ENCODE peak calls at places on chromosomes 6 and 20, in nine cellular contexts. M is PC-3, Z is tibial nerve, K is fibroblast of mammary gland, D is HCT116, P is WTC11, Y is AG10803, T is omental fat pad, I is mesothelial cell of epicardium. S is an unnamed sample.

GRCh38 chr6:56756791-56757582 is 114.3 kb upstream of the DST start:
- DNase-seq in I (no peak), D (no peak), Y (no peak), P (no peak), Z (no peak), K (no peak), M (no peak), T (no peak), S (no peak)

GRCh38 chr6:129849456-129849855 is 11.7 kb downstream of the TMEM244 start:
- DNase-seq in Y (peak), P (no peak), K (peak), I (no peak), Z (no peak), M (peak), T (no peak), D (peak), S (no peak)

GRCh38 chr6:156828280-156828703 is 51.1 kb downstream of the ARID1B start:
- DNase-seq in I (no peak), T (no peak), Y (peak), D (peak), K (peak), P (no peak), M (peak), Z (no peak), S (no peak)

GRCh38 chr20:38355161-38356012 is 9.1 kb downstream of the LBP start:
- DNase-seq in T (no peak), D (no peak), I (no peak), Y (no peak), M (no peak), K (no peak), Z (no peak), P (peak), S (no peak)

GRCh38 chr20:37336369-37337207 is 9.4 kb upstream of the SRC start:
- DNase-seq in T (no peak), Z (no peak), I (no peak), K (peak), Y (peak), P (peak), M (no peak), D (no peak), S (peak)

GRCh38 chr6:5514353-5514752 is 253.0 kb downstream of the FARS2 start:
- DNase-seq in Z (no peak), I (no peak), Y (no peak), D (no peak), K (no peak), T (no peak), M (no peak), P (no peak), S (no peak)

GRCh38 chr6:127520061-127520460 is 926 bp upstream of the MTCL3 start:
- DNase-seq in T (no peak), Y (no peak), I (no peak), D (no peak), P (no peak), M (no peak), Z (no peak), K (peak), S (no peak)

GRCh38 chr6:155103816-155104366 is 108.8 kb downstream of the TIAM2 start:
- DNase-seq in K (peak), I (no peak), T (no peak), Y (peak), M (no peak), D (no peak), P (no peak), Z (no peak), S (no peak)

GRCh38 chr6:156832166-156832743 is 55.1 kb downstream of the ARID1B start:
- DNase-seq in P (no peak), M (peak), T (no peak), I (no peak), K (peak), D (peak), Y (peak), Z (no peak), S (no peak)

GRCh38 chr6:79453558-79454042 is 83.6 kb downstream of the LCA5 start:
- DNase-seq in M (no peak), Y (peak), I (no peak), P (no peak), T (no peak), D (no peak), Z (no peak), K (peak), S (peak)

GRCh38 chr6:44646355-44646754 is 258.8 kb downstream of the CDC5L start:
- DNase-seq in I (no peak), T (peak), K (peak), P (no peak), D (no peak), Y (peak), Z (no peak), M (no peak), S (no peak)

GRCh38 chr6:138765896-138766487 is 7.6 kb upstream of the CCDC28A start:
- DNase-seq in P (no peak), M (peak), Y (peak), T (no peak), K (peak), D (peak), Z (no peak), I (no peak), S (no peak)

GRCh38 chr20:57594092-57594911 is 25.9 kb downstream of the ZBP1 start:
- DNase-seq in Y (peak), D (peak), T (peak), M (peak), Z (no peak), P (peak), K (peak), I (peak), S (no peak)

GRCh38 chr6:20409427-20409971 is 7.8 kb downstream of the E2F3 start:
- DNase-seq in P (no peak), M (no peak), K (no peak), D (no peak), T (no peak), Z (no peak), I (no peak), Y (no peak), S (no peak)

GRCh38 chr6:111011360-111012142 is 29.7 kb downstream of the RPF2 start:
- DNase-seq in D (peak), Z (no peak), T (no peak), K (peak), M (peak), I (no peak), Y (peak), P (no peak), S (peak)

GRCh38 chr6:36977470-36977941 is 8.5 kb downstream of the MTCH1 start:
- DNase-seq in I (no peak), P (peak), Y (no peak), Z (no peak), M (no peak), K (peak), D (no peak), T (no peak), S (no peak)

GRCh38 chr20:33915726-33916331 is 77.9 kb upstream of the RALY start:
- DNase-seq in K (no peak), I (no peak), T (no peak), D (peak), P (peak), Y (no peak), Z (no peak), M (peak), S (no peak)

GRCh38 chr6:87237804-87238203 is 82.4 kb downstream of the ZNF292 start:
- DNase-seq in Z (no peak), M (peak), P (no peak), T (no peak), K (peak), Y (peak), D (peak), I (no peak), S (no peak)

GRCh38 chr6:30219244-30219643 is 6.0 kb upstream of the TRIM26 start:
- DNase-seq in P (peak), K (peak), T (no peak), I (no peak), Y (peak), M (peak), Z (no peak), D (no peak), S (peak)

GRCh38 chr6:40328376-40328987 is 258.7 kb downstream of the LRFN2 start:
- DNase-seq in K (no peak), M (peak), Z (no peak), P (peak), T (no peak), D (peak), Y (no peak), I (no peak), S (no peak)

GRCh38 chr20:47150403-47151152 is 205.9 kb downstream of the ZMYND8 start:
- DNase-seq in Z (peak), T (no peak), P (peak), Y (peak), I (no peak), D (peak), K (peak), M (peak), S (peak)

GRCh38 chr20:62876441-62876825 is 14.8 kb upstream of the TCFL5 start:
- DNase-seq in D (no peak), Y (no peak), I (no peak), T (no peak), M (no peak), K (no peak), Z (no peak), P (no peak), S (no peak)

GRCh38 chr6:46967950-46968349 is 46.2 kb upstream of the ADGRF5 start:
- DNase-seq in K (no peak), P (no peak), M (peak), T (no peak), D (no peak), I (no peak), Y (no peak), Z (no peak), S (no peak)

GRCh38 chr20:63024573-63025392 is 18.0 kb upstream of the BHLHE23 start:
- DNase-seq in Z (no peak), P (peak), D (no peak), T (no peak), Y (no peak), M (no peak), K (no peak), I (no peak), S (no peak)

GRCh38 chr6:21885532-21886089 is 292.1 kb downstream of the SOX4 start:
- DNase-seq in K (peak), Y (peak), T (no peak), I (no peak), P (no peak), D (no peak), Z (peak), M (peak), S (peak)

GRCh38 chr6:125906158-125906998 is 50.2 kb upstream of the HINT3 start:
- DNase-seq in P (peak), K (peak), Z (no peak), D (peak), I (no peak), Y (peak), T (no peak), M (peak), S (no peak)

GRCh38 chr20:8313073-8313472 is 181.0 kb downstream of the PLCB1 start:
- DNase-seq in I (no peak), Y (no peak), Z (no peak), D (no peak), K (no peak), P (no peak), T (no peak), M (no peak), S (no peak)

DNA sequence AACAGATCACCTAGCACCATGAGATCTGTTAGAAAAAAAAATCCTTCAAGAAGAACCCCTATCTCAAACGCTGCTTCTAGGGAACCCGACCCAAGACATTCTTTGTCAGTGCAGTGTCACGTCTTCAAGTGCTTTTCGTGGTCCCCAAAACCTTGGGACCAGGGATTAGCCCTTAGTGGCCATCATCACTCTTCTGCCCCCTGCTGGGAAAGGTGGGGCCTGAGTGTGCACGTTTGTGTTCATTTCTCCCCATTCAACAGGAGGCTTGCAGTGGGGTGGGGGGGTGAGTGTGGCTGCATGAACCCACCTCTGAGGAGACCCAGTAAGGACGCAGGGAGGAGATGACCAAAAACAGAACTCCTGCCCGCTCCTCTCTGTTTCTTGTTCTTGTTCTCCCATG is 218.2 kb upstream of the RNF24 start:
- DNase-seq in Y (no peak), K (no peak), I (no peak), T (no peak), M (no peak), D (no peak), P (no peak), Z (no peak), S (no peak)
- TF ChIP-seq CTCF in Y (peak), K (peak), I (no peak), T (no peak), M (peak), D (no peak), P (no peak), Z (no peak), S (no peak)

GRCh38 chr20:56187791-56188190 is 60.7 kb upstream of the MC3R start:
- DNase-seq in I (no peak), Z (no peak), Y (peak), P (no peak), D (no peak), K (no peak), M (peak), T (no peak), S (no peak)
- TF ChIP-seq CTCF in I (no peak), Z (peak), Y (peak), P (no peak), D (no peak), K (no peak), M (peak), T (no peak), S (no peak)

GRCh38 chr6:63573140-63573898 is 1.0 kb downstream of the LOC128125822 start:
- DNase-seq in K (peak), Z (peak), I (peak), D (peak), Y (peak), T (peak), M (peak), P (peak), S (peak)

GRCh38 chr6:63573899-63574553 is 1.7 kb downstream of the LOC128125822 start:
- DNase-seq in Y (peak), K (peak), M (peak), T (no peak), P (peak), I (no peak), Z (no peak), D (peak), S (peak)

GRCh38 chr6:63576147-63576772 is 4.0 kb downstream of the LOC128125822 start:
- DNase-seq in P (no peak), M (no peak), Y (no peak), D (no peak), Z (no peak), I (no peak), K (no peak), T (no peak), S (no peak)

GRCh38 chr6:63572733-63573139 is 456 bp downstream of the LOC128125822 start:
- DNase-seq in Y (peak), Z (no peak), P (no peak), M (no peak), I (peak), K (no peak), D (no peak), T (no peak), S (no peak)

DNA sequence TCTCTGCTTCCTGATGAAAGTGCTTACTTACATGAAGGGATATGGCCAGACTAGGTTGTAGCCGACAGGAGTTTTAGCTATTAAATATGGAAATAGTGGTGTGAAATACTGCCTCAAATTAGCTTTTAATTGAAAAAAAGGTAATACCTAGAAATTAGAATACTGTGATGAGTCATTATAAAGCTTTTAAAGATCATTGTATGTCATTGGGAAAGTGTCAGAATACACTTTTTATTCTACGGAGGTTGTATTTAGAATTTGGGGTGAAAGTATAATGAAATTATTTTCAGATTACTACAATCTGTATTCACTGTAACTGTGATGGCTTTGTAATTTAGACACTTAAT is 2.2 kb downstream of the LOC128125822 start:
- DNase-seq in D (no peak), I (no peak), T (no peak), K (no peak), Z (no peak), Y (no peak), M (no peak), P (no peak), S (no peak)
- TF ChIP-seq CTCF in D (no peak), I (no peak), T (no peak), K (no peak), Z (no peak), Y (no peak), M (no peak), P (peak), S (no peak)

GRCh38 chr6:143726015-143726647 is 48.4 kb downstream of the PHACTR2 start:
- DNase-seq in T (no peak), D (no peak), Z (no peak), K (no peak), Y (no peak), M (no peak), I (no peak), P (no peak), S (no peak)
- TF ChIP-seq CTCF in T (no peak), D (no peak), Z (no peak), K (no peak), Y (no peak), M (no peak), I (no peak), P (no peak), S (no peak)

DNA sequence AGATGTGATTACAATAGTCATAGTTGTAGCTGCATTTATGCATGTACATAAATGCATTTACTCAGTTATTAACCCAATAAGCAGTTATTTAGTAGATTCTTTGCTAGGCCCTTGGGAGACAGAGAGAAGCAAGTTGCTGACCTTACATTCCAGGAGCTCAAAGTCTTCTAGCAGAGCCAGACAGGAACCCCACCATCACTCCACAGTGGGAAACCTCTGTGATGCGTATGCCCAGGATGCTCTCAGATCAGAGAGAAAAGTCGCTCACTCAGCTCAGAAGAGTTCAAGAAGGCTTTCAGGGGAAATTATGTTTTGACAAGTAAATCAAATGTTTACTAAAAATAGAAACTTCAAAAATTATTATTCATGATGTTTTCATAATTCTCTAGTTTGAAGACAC is 146.3 kb upstream of the EXOC2 start:
- DNase-seq in Z (no peak), T (no peak), K (no peak), M (no peak), P (no peak), I (no peak), D (no peak), Y (no peak), S (no peak)
- TF ChIP-seq CTCF in Z (no peak), T (no peak), K (no peak), M (no peak), P (no peak), I (no peak), D (no peak), Y (no peak), S (no peak)

DNA sequence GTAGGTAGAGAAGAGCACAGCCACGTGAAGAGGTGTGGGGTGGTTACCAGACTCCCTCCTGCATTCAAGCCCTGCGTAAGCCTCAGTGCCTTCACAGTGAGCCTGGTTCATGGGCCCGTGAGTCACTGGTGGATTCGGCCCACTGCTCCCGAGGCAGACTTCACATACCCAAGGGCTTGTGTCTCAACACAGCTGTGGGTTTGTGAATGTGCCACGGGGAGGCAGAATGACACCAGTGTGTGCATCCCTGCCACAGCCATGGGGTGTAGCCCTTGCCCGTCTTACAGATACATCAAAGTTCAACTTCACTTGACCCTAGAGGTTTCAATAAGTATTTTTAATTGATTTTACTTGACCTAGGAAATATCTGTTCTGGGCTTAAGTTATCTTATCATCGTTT is 108.5 kb downstream of the MAP3K4 start:
- DNase-seq in Z (no peak), K (no peak), M (no peak), P (no peak), I (no peak), Y (no peak), D (no peak), T (no peak), S (no peak)
- TF ChIP-seq CTCF in Z (no peak), K (no peak), M (no peak), P (no peak), I (no peak), Y (peak), D (no peak), T (no peak), S (no peak)

GRCh38 chr6:150680510-150680909 is 80.8 kb downstream of the PLEKHG1 start:
- DNase-seq in T (no peak), M (no peak), Z (no peak), K (no peak), P (no peak), I (no peak), D (no peak), Y (no peak), S (no peak)
- TF ChIP-seq CTCF in T (no peak), M (no peak), Z (no peak), K (no peak), P (no peak), I (no peak), D (no peak), Y (no peak), S (no peak)

DNA sequence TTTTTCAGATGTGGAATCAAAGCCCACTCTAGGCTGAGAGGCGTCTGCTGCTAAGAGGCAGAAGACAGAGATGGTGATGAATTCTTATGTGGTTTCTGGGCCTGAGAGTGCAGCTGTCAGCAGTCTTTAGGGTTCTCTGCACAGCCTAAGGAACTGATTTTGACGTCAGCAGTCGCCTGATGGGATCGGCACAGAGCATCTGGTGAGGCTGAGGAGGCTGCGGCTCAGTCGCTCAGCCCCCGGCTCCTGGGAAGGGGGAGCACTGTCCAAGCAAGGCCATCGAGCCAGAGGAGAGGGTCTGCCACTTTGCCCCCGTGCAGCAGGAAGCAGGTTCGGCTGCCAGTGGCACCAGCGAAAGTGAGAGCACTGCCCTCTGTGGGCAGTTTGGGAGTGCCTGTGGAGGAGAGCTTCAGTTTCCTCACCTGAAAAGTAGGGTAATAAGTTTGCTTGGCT is 92.5 kb downstream of the TCP11 start:
- DNase-seq in M (no peak), K (peak), T (no peak), P (peak), D (no peak), Z (no peak), I (no peak), Y (peak), S (peak)
- TF ChIP-seq CTCF in M (peak), K (peak), T (no peak), P (no peak), D (no peak), Z (peak), I (no peak), Y (peak), S (no peak)

DNA sequence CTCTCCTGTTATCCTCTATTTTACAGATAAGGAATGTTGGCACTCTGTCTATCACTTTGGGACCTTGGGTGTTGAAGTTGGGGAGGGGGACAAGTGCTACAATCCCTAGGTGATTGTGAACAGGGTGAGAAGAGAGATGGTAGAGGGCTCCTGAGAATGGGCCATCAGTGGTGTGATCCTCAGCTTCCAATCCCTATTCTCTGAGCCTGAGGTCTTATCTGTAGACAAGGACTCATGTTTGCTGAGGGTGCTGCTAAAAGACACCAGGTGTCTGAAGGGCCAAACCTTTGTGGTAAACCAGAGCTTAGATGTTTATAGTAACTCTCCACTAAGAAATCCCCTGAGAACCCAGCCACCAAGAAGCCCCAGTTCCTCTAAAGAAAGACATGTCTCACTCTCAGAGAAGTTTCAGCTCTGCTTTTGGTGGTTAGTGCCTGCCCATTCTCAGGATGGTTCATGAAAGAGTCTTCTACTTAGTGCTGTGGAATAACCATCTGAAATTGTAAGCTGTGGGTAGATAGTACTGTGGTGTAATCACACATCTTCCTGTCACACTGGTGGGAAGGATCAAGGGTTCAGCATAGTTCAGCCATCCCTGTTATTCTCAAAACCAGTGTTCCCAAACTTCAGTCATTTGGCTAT is 58.2 kb upstream of the IL20RA start:
- DNase-seq in K (no peak), T (no peak), I (no peak), Y (no peak), M (no peak), Z (no peak), P (no peak), D (no peak), S (no peak)
- TF ChIP-seq CTCF in K (no peak), T (no peak), I (no peak), Y (no peak), M (no peak), Z (no peak), P (no peak), D (no peak), S (no peak)

S was measured in lower leg skin.